ENCODE peak calls at places on chromosome 19, in eight cellular contexts. N is IMR-90, T is endothelial cell of umbilical vein, P is heart left ventricle, A is tibial nerve, C is K562, V is breast epithelium, B is esophagus squamous epithelium. E is an unnamed sample.

GRCh38 chr19:14381689-14382474 is 638 bp downstream of the ADGRE5 start:
- DNase-seq in B (no peak), T (no peak), C (peak; percentile 89), P (no peak), V (no peak), N (peak; percentile 20), A (no peak), E (no peak)

GRCh38 chr19:4516939-4517300 is 1.4 kb downstream of the PLIN4 start:
- DNase-seq in C (no peak), N (no peak), V (no peak), P (peak; percentile 63), B (no peak), T (no peak), A (no peak), E (no peak)

GRCh38 chr19:54124393-54124792 is 8.8 kb downstream of the PRPF31 start:
- DNase-seq in N (no peak), C (no peak), P (no peak), B (no peak), A (no peak), V (no peak), T (no peak), E (no peak)

GRCh38 chr19:2353895-2354592 is 6.0 kb upstream of the TMPRSS9 start:
- DNase-seq in P (no peak), B (no peak), A (no peak), V (no peak), T (no peak), N (no peak), C (no peak), E (no peak)

GRCh38 chr19:16943942-16944625 is 55.3 kb downstream of the F2RL3 start:
- DNase-seq in T (no peak), V (no peak), C (no peak), P (no peak), B (no peak), N (no peak), A (no peak), E (no peak)

GRCh38 chr19:48656840-48657474 is 11.0 kb upstream of the CA11 start:
- DNase-seq in V (no peak), A (peak; percentile 22), B (no peak), N (peak; percentile 95), P (no peak), T (peak; percentile 61), C (no peak), E (no peak)

GRCh38 chr19:46404039-46404883 is 9.1 kb downstream of the CCDC8 start:
- DNase-seq in T (no peak), N (peak; percentile 31), C (peak; percentile 33), A (no peak), P (peak; percentile 71), V (peak; percentile 54), B (no peak), E (peak; percentile 87)

GRCh38 chr19:17095141-17095919 is 19.8 kb downstream of the MYO9B start:
- DNase-seq in C (no peak), V (no peak), B (no peak), T (no peak), P (no peak), A (no peak), N (peak; percentile 35), E (peak; percentile 65)

GRCh38 chr19:7004313-7004931 is 16.8 kb downstream of the MBD3L2B start:
- DNase-seq in V (no peak), C (peak; percentile 23), B (no peak), N (peak; percentile 18), A (no peak), T (peak; percentile 36), P (no peak), E (no peak)

GRCh38 chr19:56748443-56748842 is 76.9 kb upstream of the ZNF835 start:
- DNase-seq in V (no peak), B (no peak), C (peak; percentile 4), P (no peak), T (no peak), N (no peak), A (no peak), E (peak; percentile 67)

GRCh38 chr19:55244004-55244680 is 14.7 kb downstream of the PPP6R1 start:
- DNase-seq in N (no peak), A (no peak), C (no peak), V (no peak), B (no peak), T (no peak), P (no peak), E (no peak)

GRCh38 chr19:30564551-30565011 is 192.4 kb downstream of the ZNF536 start:
- DNase-seq in A (no peak), B (no peak), N (no peak), T (no peak), V (no peak), C (no peak), P (no peak), E (no peak)

GRCh38 chr19:704447-704741 is 4.3 kb upstream of the PALM start:
- DNase-seq in T (no peak), C (no peak), N (no peak), V (no peak), B (no peak), A (no peak), P (no peak), E (no peak)

GRCh38 chr19:1668339-1669123 is 16.1 kb upstream of the TCF3 start:
- DNase-seq in T (no peak), C (no peak), N (no peak), P (no peak), V (no peak), B (no peak), A (no peak), E (no peak)

GRCh38 chr19:2274937-2275535 is 6.9 kb downstream of the PEAK3 start:
- DNase-seq in V (peak; percentile 48), P (peak; percentile 78), C (peak; percentile 71), T (peak; percentile 60), N (peak; percentile 64), B (no peak), A (no peak), E (peak; percentile 77)

GRCh38 chr19:16836115-16836905 is 7.1 kb downstream of the SIN3B start:
- DNase-seq in P (no peak), T (no peak), V (peak; percentile 26), C (peak; percentile 72), N (peak; percentile 39), A (no peak), B (no peak), E (peak; percentile 81)

GRCh38 chr19:32581704-32582164 is 744 bp downstream of the PDCD5 start:
- DNase-seq in T (peak; percentile 39), V (no peak), C (peak; percentile 60), A (no peak), B (no peak), N (peak; percentile 66), P (no peak), E (peak; percentile 42)

GRCh38 chr19:19115954-19116353 is 22.3 kb downstream of the TMEM161A start:
- DNase-seq in A (no peak), T (no peak), P (peak; percentile 73), V (no peak), B (no peak), N (no peak), C (peak; percentile 73), E (peak; percentile 48)

GRCh38 chr19:22052644-22053013 is 345 bp downstream of the ZNF257 start:
- DNase-seq in V (no peak), N (no peak), T (no peak), C (peak; percentile 22), B (no peak), P (peak; percentile 54), A (no peak), E (peak; percentile 35)

GRCh38 chr19:5534787-5535586 is 32.8 kb downstream of the TINCR start:
- DNase-seq in T (no peak), N (peak; percentile 12), P (no peak), A (no peak), C (peak; percentile 56), B (no peak), V (no peak), E (peak; percentile 78)

GRCh38 chr19:16702123-16702522 is 17.5 kb upstream of the NWD1 start:
- DNase-seq in C (peak; percentile 16), N (peak; percentile 66), V (peak; percentile 88), T (no peak), P (no peak), B (no peak), A (peak; percentile 43), E (peak; percentile 66)

GRCh38 chr19:850221-850978 is 1.7 kb upstream of the ELANE start:
- DNase-seq in N (peak; percentile 81), T (no peak), B (no peak), A (peak; percentile 83), V (peak; percentile 84), P (peak; percentile 94), C (peak; percentile 51), E (peak; percentile 90)

GRCh38 chr19:806815-807421 is 9.7 kb downstream of the PTBP1 start:
- DNase-seq in A (no peak), B (no peak), P (no peak), T (no peak), V (no peak), N (no peak), C (no peak), E (no peak)

GRCh38 chr19:43700368-43701015 is 15.4 kb upstream of the IRGC start:
- DNase-seq in T (peak; percentile 69), P (no peak), A (peak; percentile 23), V (peak; percentile 25), C (no peak), N (peak; percentile 84), B (no peak), E (peak; percentile 34)

GRCh38 chr19:29741776-29742175 is 26.7 kb upstream of the C19orf12 start:
- DNase-seq in N (no peak), B (no peak), T (no peak), A (no peak), P (no peak), V (no peak), C (no peak), E (no peak)

GRCh38 chr19:3441986-3442329 is 38.4 kb downstream of the SMIM24 start:
- DNase-seq in V (no peak), B (no peak), C (no peak), T (peak; percentile 15), P (no peak), N (no peak), A (no peak), E (no peak)
- H3K36me3 ChIP-seq in V (no peaks in the 10 kb centered on the region), B (peaks cover 100% of the 10 kb centered on the region), C (peaks cover 84% of the 10 kb centered on the region), T (peaks cover 19% of the 10 kb centered on the region), P (peaks cover 44% of the 10 kb centered on the region), N (peaks cover 56% of the 10 kb centered on the region), A (no peaks in the 10 kb centered on the region), E (no peaks in the 10 kb centered on the region)

GRCh38 chr19:40590464-40591265 is 10.5 kb upstream of the LTBP4 start:
- DNase-seq in P (no peak), N (no peak), T (no peak), B (no peak), V (no peak), A (no peak), C (no peak), E (no peak)
- H3K4me3 ChIP-seq in P (no peak overlapping the region), N (no peak overlapping the region), T (no peak overlapping the region), B (no peak overlapping the region), V (no peak overlapping the region), A (no peak overlapping the region), C (no peak overlapping the region), E (no peak overlapping the region)

GRCh38 chr19:20371911-20372310 is 193.7 kb downstream of the ZNF737 start:
- DNase-seq in C (no peak), T (no peak), B (no peak), V (no peak), P (no peak), N (no peak), A (no peak), E (no peak)

GRCh38 chr19:20365146-20365545 is 198.1 kb downstream of the ZNF486 start:
- DNase-seq in A (no peak), V (no peak), C (peak; percentile 0), N (no peak), B (no peak), T (no peak), P (no peak), E (no peak)

GRCh38 chr19:20367811-20368294 is 197.7 kb downstream of the ZNF737 start:
- DNase-seq in P (no peak), C (no peak), T (no peak), N (no peak), B (no peak), A (no peak), V (no peak), E (peak; percentile 20)
- TF ChIP-seq POLR2A in P (no peak), C (no peak), T (no peak), N (no peak), B (no peak), A (no peak), V (no peak), E (no peak)

GRCh38 chr19:52949422-52949821 is 13.3 kb downstream of the ZNF816 start:
- DNase-seq in N (no peak), B (no peak), C (no peak), V (no peak), A (no peak), P (no peak), T (no peak), E (no peak)
- H3K36me3 ChIP-seq in N (peaks cover 29% of the 10 kb centered on the region), B (peaks cover 48% of the 10 kb centered on the region), C (peaks cover 41% of the 10 kb centered on the region), V (peaks cover 9% of the 10 kb centered on the region), A (peaks cover 11% of the 10 kb centered on the region), P (peaks cover 38% of the 10 kb centered on the region), T (peaks cover 10% of the 10 kb centered on the region), E (peaks cover 2% of the 10 kb centered on the region)

E was measured in testis.